ENCODE peak calls at places on chromosomes 12 and 14, in five cellular contexts. M, I, Z, O and A are unnamed samples.

GRCh38 chr12:19223018-19223417 is 93.5 kb downstream of the PLEKHA5 start:
- ATAC-seq in M (no peak), I (peak; percentile 48), Z (no peak), O (peak; percentile 17), A (no peak)

GRCh38 chr12:81209001-81209400 is 131.1 kb downstream of the ACSS3 start:
- ATAC-seq in M (no peak), I (no peak), Z (peak; percentile 91), O (no peak), A (no peak)

GRCh38 chr12:28191018-28191595 is 851 bp downstream of the CCDC91 start:
- ATAC-seq in M (peak; percentile 48), I (peak; percentile 9), Z (peak; percentile 25), O (peak; percentile 77), A (peak; percentile 74)

GRCh38 chr12:69514111-69514510 is 43.9 kb downstream of the FRS2 start:
- ATAC-seq in M (no peak), I (no peak), Z (no peak), O (no peak), A (no peak)

GRCh38 chr12:113295846-113296556 is 38.9 kb downstream of the SLC8B1 start:
- ATAC-seq in M (no peak), I (no peak), Z (no peak), O (no peak), A (no peak)

GRCh38 chr14:65462411-65462810 is 49.9 kb downstream of the FUT8 start:
- ATAC-seq in M (no peak), I (peak; percentile 91), Z (no peak), O (no peak), A (no peak)

GRCh38 chr14:100294213-100294962 is 11.9 kb downstream of the SLC25A29 start:
- ATAC-seq in M (peak; percentile 43), I (peak; percentile 60), Z (no peak), O (peak; percentile 16), A (peak; percentile 24)

GRCh38 chr14:65915125-65915524 is 502.6 kb downstream of the FUT8 start:
- ATAC-seq in M (no peak), I (no peak), Z (no peak), O (no peak), A (no peak)

GRCh38 chr12:11793896-11794295 is 144.4 kb downstream of the ETV6 start:
- ATAC-seq in M (no peak), I (no peak), Z (no peak), O (no peak), A (peak; percentile 61)

GRCh38 chr12:49068879-49069506 is 786 bp downstream of the RHEBL1 start:
- ATAC-seq in M (no peak), I (no peak), Z (no peak), O (no peak), A (no peak)

GRCh38 chr12:122965356-122965755 is 907 bp downstream of the ABCB9 start:
- ATAC-seq in M (peak; percentile 39), I (peak; percentile 9), Z (peak; percentile 49), O (no peak), A (no peak)

GRCh38 chr14:50741571-50741970 is 73.5 kb upstream of the SAV1 start:
- ATAC-seq in M (no peak), I (no peak), Z (no peak), O (no peak), A (no peak)

GRCh38 chr14:80316426-80316825 is 105.1 kb upstream of the DIO2 start:
- ATAC-seq in M (no peak), I (no peak), Z (no peak), O (no peak), A (no peak)

GRCh38 chr14:75363570-75364227 is 64.1 kb upstream of the JDP2 start:
- ATAC-seq in M (no peak), I (peak; percentile 34), Z (no peak), O (peak; percentile 54), A (peak; percentile 42)

GRCh38 chr12:20555015-20555414 is 140.1 kb upstream of the SLCO1C1 start:
- ATAC-seq in M (no peak), I (no peak), Z (no peak), O (no peak), A (no peak)

GRCh38 chr14:71758198-71758955 is 173.9 kb upstream of the RGS6 start:
- ATAC-seq in M (no peak), I (peak; percentile 85), Z (no peak), O (no peak), A (no peak)

GRCh38 chr12:76072568-76072967 is 11.9 kb downstream of the NAP1L1 start:
- ATAC-seq in M (no peak), I (no peak), Z (no peak), O (no peak), A (no peak)

GRCh38 chr12:54390668-54391551 is 6.4 kb upstream of the ZNF385A start:
- ATAC-seq in M (peak; percentile 87), I (peak; percentile 87), Z (no peak), O (peak; percentile 22), A (peak; percentile 8)

GRCh38 chr14:75519826-75520692 is 2.2 kb upstream of the BATF start:
- ATAC-seq in M (no peak), I (no peak), Z (no peak), O (no peak), A (no peak)

GRCh38 chr12:30640392-30640791 is 55.3 kb downstream of the IPO8 start:
- ATAC-seq in M (no peak), I (no peak), Z (no peak), O (no peak), A (no peak)

GRCh38 chr12:65858831-65859230 is 34.5 kb downstream of the HMGA2 start:
- ATAC-seq in M (no peak), I (no peak), Z (no peak), O (no peak), A (no peak)

GRCh38 chr14:100824156-100824555 is 1.8 kb upstream of the MEG3 start:
- ATAC-seq in M (no peak), I (peak; percentile 42), Z (no peak), O (peak; percentile 54), A (peak; percentile 56)

GRCh38 chr12:132872073-132872855 is 15.1 kb downstream of the CHFR start:
- ATAC-seq in M (no peak), I (no peak), Z (no peak), O (no peak), A (no peak)

GRCh38 chr12:115023279-115023678 is 339.3 kb upstream of the TBX3 start:
- ATAC-seq in M (no peak), I (no peak), Z (no peak), O (no peak), A (no peak)

GRCh38 chr14:25049559-25050493 is at the start of gene STXBP6:
- ATAC-seq in M (peak; percentile 52), I (peak; percentile 85), Z (peak; percentile 97), O (peak; percentile 92), A (peak; percentile 88)

GRCh38 chr14:34029921-34030334 is 79.1 kb upstream of the EGLN3 start:
- ATAC-seq in M (peak; percentile 73), I (no peak), Z (no peak), O (peak; percentile 80), A (peak; percentile 77)

GRCh38 chr12:6201199-6201608 is 1.0 kb downstream of the CD9 start:
- ATAC-seq in M (no peak), I (peak; percentile 43), Z (peak; percentile 33), O (peak; percentile 7), A (no peak)

GRCh38 chr14:105336477-105337287 is 22.1 kb downstream of the PACS2 start:
- ATAC-seq in M (no peak), I (no peak), Z (no peak), O (no peak), A (no peak)

GRCh38 chr14:68937790-68938514 is 41.1 kb downstream of the ACTN1 start:
- ATAC-seq in M (peak; percentile 70), I (peak; percentile 37), Z (peak; percentile 53), O (no peak), A (peak; percentile 50)

GRCh38 chr12:95116773-95117172 is 43.4 kb upstream of the NR2C1 start:
- ATAC-seq in M (peak; percentile 38), I (peak; percentile 77), Z (no peak), O (no peak), A (no peak)
- TF ChIP-seq POLR2AphosphoS5 in M (no peak), I (no peak), Z (no peak), O (no peak), A (no peak)

GRCh38 chr14:44531648-44532047 is 24.6 kb upstream of the FSCB start:
- ATAC-seq in M (no peak), I (no peak), Z (no peak), O (no peak), A (no peak)
- TF ChIP-seq EP300 in M (no peak), I (no peak), Z (no peak), O (no peak), A (no peak)

GRCh38 chr12:108826115-108826806 is 31.1 kb downstream of the SSH1 start:
- ATAC-seq in M (peak; percentile 35), I (peak; percentile 54), Z (no peak), O (peak; percentile 82), A (peak; percentile 68)

GRCh38 chr12:108828774-108829173 is 28.6 kb downstream of the SSH1 start:
- ATAC-seq in M (no peak), I (peak; percentile 13), Z (no peak), O (peak; percentile 1), A (no peak)

GRCh38 chr12:108826807-108827721 is 30.3 kb downstream of the SSH1 start:
- ATAC-seq in M (no peak), I (peak; percentile 7), Z (no peak), O (peak; percentile 56), A (peak; percentile 26)

GRCh38 chr12:108825205-108825950 is 32.0 kb downstream of the SSH1 start:
- ATAC-seq in M (no peak), I (peak; percentile 35), Z (no peak), O (no peak), A (no peak)

GRCh38 chr12:108827941-108828340 is 29.4 kb downstream of the SSH1 start:
- ATAC-seq in M (no peak), I (no peak), Z (no peak), O (no peak), A (no peak)
- TF ChIP-seq POLR2AphosphoS5 in M (no peak), I (no peak), Z (no peak), O (no peak), A (no peak)

GRCh38 chr12:111406474-111407370 is 999 bp downstream of the SH2B3 start:
- ATAC-seq in M (no peak), I (peak; percentile 0), Z (no peak), O (peak; percentile 18), A (no peak)

GRCh38 chr12:111407371-111408115 is 1.8 kb downstream of the SH2B3 start:
- ATAC-seq in M (no peak), I (no peak), Z (no peak), O (no peak), A (no peak)

GRCh38 chr12:111404362-111405148 is 1.2 kb upstream of the SH2B3 start:
- ATAC-seq in M (peak; percentile 57), I (peak; percentile 22), Z (peak; percentile 16), O (no peak), A (no peak)

GRCh38 chr12:111405856-111406473 is at the start of gene SH2B3:
- ATAC-seq in M (peak; percentile 2), I (peak; percentile 0), Z (peak; percentile 9), O (peak; percentile 28), A (peak; percentile 50)

DNA sequence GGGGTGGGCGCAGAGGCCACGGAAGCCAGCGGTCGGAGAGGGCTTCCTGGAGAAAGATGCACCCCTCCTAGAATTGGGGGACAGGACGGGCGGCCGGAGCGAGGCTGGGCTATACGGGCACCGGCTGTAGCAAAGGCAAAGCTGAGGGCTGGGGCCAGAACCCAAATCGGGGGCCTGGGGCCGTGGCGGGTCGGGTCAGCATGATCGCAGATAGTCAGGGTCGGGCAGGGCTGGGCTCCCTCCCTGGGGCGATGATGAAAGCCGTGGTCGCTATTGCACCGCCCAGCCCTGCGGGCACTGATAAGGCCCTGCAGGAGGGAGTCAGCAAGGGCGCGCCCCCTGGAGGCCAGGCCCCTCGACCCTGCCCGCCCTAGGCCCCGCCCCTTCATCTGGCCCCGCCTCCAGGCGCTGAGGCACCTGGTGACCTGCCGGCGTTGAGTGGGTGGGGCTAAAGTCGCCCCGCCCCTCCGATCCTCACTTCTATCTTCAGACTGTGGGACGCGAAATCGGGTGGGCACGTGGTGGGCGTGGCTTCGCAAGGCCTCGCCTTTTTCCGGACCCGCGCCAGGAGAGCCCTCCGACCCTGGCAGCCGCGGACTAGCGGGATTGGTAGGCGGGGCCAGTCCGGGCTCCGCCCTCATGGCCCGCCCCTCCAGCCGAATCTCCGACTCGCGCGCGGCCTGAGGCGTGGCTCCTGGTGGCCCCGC is 421 bp upstream of the SH2B3 start:
- ATAC-seq in M (peak; percentile 76), I (peak; percentile 70), Z (peak; percentile 83), O (peak; percentile 92), A (peak; percentile 87)
- TF ChIP-seq EP300 in M (peak; percentile 94), I (no peak), Z (no peak), O (no peak), A (no peak)